ENCODE peak calls at places on chromosomes 11 and 22, in four cellular contexts. T is foreskin fibroblast, X is GM13977, F is cardiac muscle cell. J is an unnamed sample.

GRCh38 chr11:62792193-62792575 is 378 bp upstream of the TMEM223 start:
- DNase-seq in F (no peak), X (no peak), T (no peak), J (no peak)

GRCh38 chr11:5234390-5234834 is at the start of gene HBD:
- DNase-seq in X (peak; percentile 7), T (no peak), F (peak; percentile 3), J (peak; percentile 4)

GRCh38 chr11:117202386-117203068 is 3.4 kb downstream of the TAGLN start:
- DNase-seq in T (no peak), X (no peak), F (peak; percentile 56), J (no peak)

GRCh38 chr22:46595545-46595944 is 24.6 kb upstream of the GRAMD4 start:
- DNase-seq in F (no peak), T (no peak), X (no peak), J (no peak)

GRCh38 chr22:28072066-28072465 is 153.0 kb upstream of the PITPNB start:
- DNase-seq in F (no peak), X (no peak), T (peak; percentile 56), J (no peak)

GRCh38 chr11:33645686-33646085 is 54.9 kb downstream of the C11orf91 start:
- DNase-seq in T (no peak), F (no peak), X (no peak), J (no peak)

GRCh38 chr11:17978553-17979287 is 34.1 kb downstream of the SERGEF start:
- DNase-seq in T (peak; percentile 85), F (peak; percentile 58), X (peak; percentile 31), J (peak; percentile 36)

GRCh38 chr11:131851951-131852350 is 481.5 kb downstream of the NTM start:
- DNase-seq in X (no peak), T (no peak), F (no peak), J (no peak)

GRCh38 chr22:46576556-46577351 is 39.3 kb upstream of the CELSR1 start:
- DNase-seq in F (peak; percentile 69), X (peak; percentile 94), T (peak; percentile 82), J (no peak)

GRCh38 chr11:47409440-47410403 is 1.3 kb downstream of the SLC39A13 start:
- DNase-seq in F (no peak), T (peak; percentile 68), X (no peak), J (peak; percentile 56)

GRCh38 chr11:36702330-36703054 is 104.5 kb upstream of the RAG2 start:
- DNase-seq in X (peak; percentile 61), T (peak; percentile 80), F (peak; percentile 78), J (peak; percentile 53)

GRCh38 chr11:9601041-9601875 is 27.8 kb downstream of the WEE1 start:
- DNase-seq in X (peak; percentile 56), F (peak; percentile 84), T (peak; percentile 46), J (peak; percentile 19)

GRCh38 chr22:19766235-19766505 is 5.6 kb downstream of the TBX1 start:
- DNase-seq in T (peak; percentile 24), F (no peak), X (no peak), J (no peak)

GRCh38 chr11:113493205-113493604 is 18.0 kb upstream of the DRD2 start:
- DNase-seq in T (no peak), X (no peak), F (no peak), J (no peak)

GRCh38 chr22:47356433-47357011 is 594.1 kb downstream of the TBC1D22A start:
- DNase-seq in X (no peak), T (no peak), F (no peak), J (no peak)

GRCh38 chr11:17014321-17014773 is at the start of gene PLEKHA7:
- DNase-seq in F (no peak), T (no peak), X (peak; percentile 64), J (no peak)

GRCh38 chr11:69573751-69574382 is 67.1 kb upstream of the CCND1 start:
- DNase-seq in X (no peak), T (peak; percentile 14), F (no peak), J (no peak)

GRCh38 chr11:72723508-72723907 is 28.7 kb downstream of the ARAP1 start:
- DNase-seq in T (no peak), X (no peak), F (no peak), J (no peak)

GRCh38 chr11:113272281-113272680 is 42.1 kb upstream of the TTC12 start:
- DNase-seq in X (no peak), T (no peak), F (no peak), J (no peak)

GRCh38 chr22:42983470-42983869 is 31.5 kb downstream of the PACSIN2 start:
- DNase-seq in F (no peak), T (no peak), X (no peak), J (no peak)

GRCh38 chr11:69010964-69011623 is 2.0 kb downstream of the MRGPRF start:
- DNase-seq in F (peak; percentile 88), T (peak; percentile 96), X (peak; percentile 59), J (peak; percentile 75)

GRCh38 chr11:3165152-3165705 is at the start of gene OSBPL5:
- DNase-seq in X (no peak), F (peak; percentile 77), T (peak; percentile 93), J (peak; percentile 40)

GRCh38 chr22:41324818-41325528 is 23.6 kb downstream of the ZC3H7B start:
- DNase-seq in F (no peak), X (no peak), T (no peak), J (no peak)

GRCh38 chr11:116061322-116061721 is 557.1 kb upstream of the CADM1 start:
- DNase-seq in T (no peak), F (no peak), X (no peak), J (no peak)

GRCh38 chr22:50438305-50439275 is 36.2 kb downstream of the SBF1 start:
- DNase-seq in F (no peak), T (no peak), X (no peak), J (no peak)

GRCh38 chr11:46948378-46949131 is 12.0 kb downstream of the CSTPP1 start:
- DNase-seq in X (no peak), T (peak; percentile 85), F (peak; percentile 60), J (peak; percentile 89)

GRCh38 chr11:29300441-29300840 is 716.4 kb downstream of the KCNA4 start:
- DNase-seq in X (no peak), T (peak; percentile 74), F (peak; percentile 60), J (peak; percentile 66)

GRCh38 chr11:19094859-19095258 is 22.1 kb upstream of the ZDHHC13 start:
- DNase-seq in X (no peak), T (no peak), F (no peak), J (no peak)

GRCh38 chr11:124915541-124916369 is 3.3 kb upstream of the HEPN1 start:
- DNase-seq in F (peak; percentile 25), X (no peak), T (peak; percentile 84), J (peak; percentile 50)

GRCh38 chr22:44185237-44186120 is 4.8 kb downstream of the PARVG start:
- DNase-seq in F (no peak), X (no peak), T (no peak), J (no peak)

GRCh38 chr11:78532991-78533861 is 41.4 kb downstream of the NARS2 start:
- DNase-seq in T (no peak), F (no peak), X (peak; percentile 28), J (no peak)

GRCh38 chr11:132073787-132074186 is 703.4 kb downstream of the NTM start:
- DNase-seq in F (no peak), T (no peak), X (no peak), J (no peak)

GRCh38 chr11:103609117-103610066 is 427.0 kb upstream of the DDI1 start:
- DNase-seq in F (peak; percentile 98), X (no peak), T (peak; percentile 93), J (peak; percentile 94)

GRCh38 chr11:44982496-44983062 is 31.9 kb upstream of the TP53I11 start:
- DNase-seq in F (no peak), X (no peak), T (no peak), J (no peak)

GRCh38 chr11:22165799-22166548 is 26.9 kb upstream of the ANO5 start:
- DNase-seq in X (no peak), F (no peak), T (no peak), J (no peak)

GRCh38 chr22:44024288-44024908 is at the start of gene PARVB:
- DNase-seq in X (peak; percentile 55), T (peak; percentile 58), F (peak; percentile 28), J (no peak)

GRCh38 chr11:46006418-46007070 is 84.1 kb downstream of the LARGE2 start:
- DNase-seq in F (peak; percentile 84), T (peak; percentile 86), X (peak; percentile 70), J (peak; percentile 77)

GRCh38 chr11:18490319-18490718 is 34.7 kb downstream of the LDHAL6A start:
- DNase-seq in X (no peak), T (no peak), F (no peak), J (no peak)

GRCh38 chr22:23849009-23850006 is 8.4 kb upstream of the SLC2A11 start:
- DNase-seq in F (peak; percentile 78), X (peak; percentile 91), T (peak; percentile 91), J (peak; percentile 61)
- TF ChIP-seq CTCF in F (peak; percentile 95), X (peak; percentile 99), T (peak; percentile 92), J (peak; percentile 100)

GRCh38 chr22:36643033-36643432 is 60.5 kb downstream of the CACNG2 start:
- DNase-seq in X (no peak), F (no peak), T (no peak), J (no peak)
- TF ChIP-seq CTCF in X (no peak), F (no peak), T (no peak), J (no peak)

GRCh38 chr22:32204211-32204855 is 540 bp downstream of the RFPL2 start:
- DNase-seq in X (peak; percentile 48), F (no peak), T (no peak), J (no peak)

GRCh38 chr22:32207971-32208480 is 3.2 kb upstream of the RFPL2 start:
- DNase-seq in F (no peak), T (no peak), X (no peak), J (no peak)

GRCh38 chr22:32204856-32205722 is at the start of gene RFPL2:
- DNase-seq in T (peak; percentile 53), X (peak; percentile 58), F (peak; percentile 15), J (peak; percentile 30)

GRCh38 chr22:32206774-32207758 is 2.2 kb upstream of the RFPL2 start:
- DNase-seq in T (peak; percentile 21), X (peak; percentile 51), F (peak; percentile 17), J (no peak)

GRCh38 chr22:32205974-32206773 is 1.3 kb upstream of the RFPL2 start:
- DNase-seq in F (no peak), T (no peak), X (no peak), J (no peak)
- TF ChIP-seq CTCF in F (no peak), T (no peak), X (no peak), J (no peak)

GRCh38 chr22:21796863-21797262 is 61.3 kb upstream of the YPEL1 start:
- DNase-seq in X (no peak), F (no peak), T (no peak), J (no peak)
- TF ChIP-seq CTCF in X (no peak), F (no peak), T (no peak), J (no peak)

DNA sequence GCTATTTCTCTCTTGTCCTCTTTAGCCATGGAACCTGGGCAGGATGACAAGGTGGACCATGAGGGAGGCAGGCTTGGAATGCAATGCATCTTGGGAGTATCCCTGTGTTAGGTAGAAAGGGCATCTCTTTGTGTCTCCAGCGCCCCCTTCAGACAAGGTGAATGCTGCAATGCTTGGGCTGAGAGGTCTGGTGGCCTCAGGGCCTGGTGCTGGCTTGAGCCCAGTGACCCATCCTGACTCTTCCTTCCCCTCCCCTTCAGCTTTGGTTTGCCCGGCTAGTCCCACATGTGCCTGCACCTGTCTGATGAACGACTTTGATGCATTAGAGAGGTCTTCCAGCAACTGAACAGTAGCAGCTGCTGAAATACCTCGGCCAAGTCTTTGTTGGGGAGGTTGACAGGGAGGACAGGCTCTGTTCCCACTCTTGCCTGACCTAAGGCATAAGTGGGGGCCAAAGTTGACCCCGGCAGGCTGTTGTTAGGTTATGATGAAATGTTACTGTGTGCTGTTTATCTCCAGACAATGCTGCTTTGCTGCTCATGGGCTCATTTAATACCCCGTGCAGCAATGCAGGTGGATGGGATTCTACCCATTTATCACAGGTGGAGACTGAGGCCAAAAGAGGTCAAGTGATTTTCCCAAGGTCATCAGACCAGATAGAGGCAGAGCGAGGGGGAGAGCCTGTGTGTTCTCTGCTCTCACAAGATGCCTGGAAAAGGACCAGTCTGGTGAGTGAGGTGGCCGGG is 22.5 kb downstream of the MYO18B start:
- DNase-seq in F (no peak), X (no peak), T (no peak), J (no peak)
- TF ChIP-seq CTCF in F (no peak), X (no peak), T (no peak), J (peak; percentile 11)

J was measured in HFFc6.